ENCODE peak calls at places on chromosomes 11 and 22, in six cellular contexts. Y is astrocyte, C is PC-3, P is colonic mucosa, Q is HL-60, H is K562. V is an unnamed sample.

GRCh38 chr11:72930011-72930410 is 115.8 kb downstream of the ATG16L2 start:
- DNase-seq in Y (peak; percentile 58), C (peak; percentile 37), P (no peak), Q (no peak), H (no peak), V (no peak)

GRCh38 chr11:69089258-69089657 is 40.5 kb downstream of the TPCN2 start:
- DNase-seq in Y (peak; percentile 74), C (peak; percentile 81), P (no peak), Q (no peak), H (peak; percentile 22), V (peak; percentile 31)

GRCh38 chr22:25488244-25489020 is 76.0 kb upstream of the GRK3 start:
- DNase-seq in Y (peak; percentile 82), C (peak; percentile 70), P (peak; percentile 43), Q (no peak), H (no peak), V (peak; percentile 20)

GRCh38 chr22:24977370-24978230 is 25.1 kb downstream of the KIAA1671 start:
- DNase-seq in Y (no peak), C (no peak), P (peak; percentile 72), Q (no peak), H (no peak), V (no peak)

GRCh38 chr11:106156290-106156937 is 79.0 kb downstream of the AASDHPPT start:
- DNase-seq in Y (peak; percentile 77), C (peak; percentile 76), P (peak; percentile 19), Q (peak; percentile 13), H (peak; percentile 19), V (no peak)

GRCh38 chr11:111001986-111002616 is 243.4 kb upstream of the POU2AF2 start:
- DNase-seq in Y (peak; percentile 88), C (peak; percentile 57), P (no peak), Q (no peak), H (no peak), V (no peak)

GRCh38 chr11:12389676-12390075 is 12.3 kb downstream of the PARVA start:
- DNase-seq in Y (no peak), C (no peak), P (no peak), Q (no peak), H (no peak), V (peak; percentile 86)

GRCh38 chr11:118602331-118602730 is 5.1 kb upstream of the PHLDB1 start:
- DNase-seq in Y (no peak), C (no peak), P (no peak), Q (no peak), H (no peak), V (no peak)

GRCh38 chr11:102971766-102972165 is 16.2 kb upstream of the MMP13 start:
- DNase-seq in Y (peak; percentile 64), C (no peak), P (no peak), Q (no peak), H (no peak), V (no peak)

GRCh38 chr11:12801976-12802375 is 127.8 kb downstream of the TEAD1 start:
- DNase-seq in Y (no peak), C (peak; percentile 38), P (no peak), Q (no peak), H (no peak), V (no peak)

GRCh38 chr11:88039512-88040496 is 135.4 kb downstream of the RAB38 start:
- DNase-seq in Y (no peak), C (no peak), P (no peak), Q (no peak), H (no peak), V (no peak)

GRCh38 chr22:37328017-37328416 is 45.7 kb downstream of the CYTH4 start:
- DNase-seq in Y (peak; percentile 88), C (peak; percentile 93), P (no peak), Q (no peak), H (no peak), V (peak; percentile 80)

GRCh38 chr11:3631331-3631730 is 10.5 kb downstream of the ART5 start:
- DNase-seq in Y (no peak), C (no peak), P (no peak), Q (no peak), H (no peak), V (peak; percentile 5)

GRCh38 chr22:21067075-21067900 is 21.5 kb downstream of the LRRC74B start:
- DNase-seq in Y (no peak), C (no peak), P (no peak), Q (no peak), H (no peak), V (no peak)

GRCh38 chr22:40203568-40203967 is 25.8 kb downstream of the TNRC6B start:
- DNase-seq in Y (no peak), C (no peak), P (no peak), Q (no peak), H (no peak), V (no peak)

GRCh38 chr11:61297341-61297740 is 2.2 kb upstream of the VWCE start:
- DNase-seq in Y (peak; percentile 67), C (no peak), P (no peak), Q (no peak), H (no peak), V (no peak)

GRCh38 chr22:22940961-22941605 is 53.5 kb downstream of the IGLL5 start:
- DNase-seq in Y (no peak), C (no peak), P (no peak), Q (no peak), H (no peak), V (no peak)

GRCh38 chr11:113356203-113356602 is 31.4 kb upstream of the ANKK1 start:
- DNase-seq in Y (no peak), C (no peak), P (no peak), Q (no peak), H (no peak), V (no peak)

DNA sequence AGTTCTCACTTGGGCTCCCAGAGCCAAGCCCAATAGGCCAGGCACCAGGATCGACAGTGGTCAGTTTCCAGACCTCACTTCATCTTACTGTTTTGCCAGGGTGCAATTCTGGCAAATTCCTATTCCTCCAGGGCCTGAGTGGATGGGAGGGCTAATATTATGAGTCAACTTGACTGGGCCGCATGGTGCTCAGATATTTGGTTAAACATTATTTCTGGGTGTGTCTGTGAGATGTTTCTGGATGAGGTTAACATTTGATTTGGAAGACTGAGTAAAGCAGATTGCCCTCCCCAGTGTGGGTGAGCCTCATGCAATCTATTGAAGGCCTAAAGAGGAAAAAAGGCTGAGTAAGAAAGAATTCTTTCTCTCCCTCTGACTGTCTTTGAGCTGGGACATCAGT is 132.8 kb upstream of the ZBED5 start:
- DNase-seq in Y (no peak), C (peak; percentile 55), P (no peak), Q (no peak), H (no peak), V (no peak)
- H3K27ac ChIP-seq in Y (no peak overlapping the region), C (no peak overlapping the region), P (no peak overlapping the region), Q (no peak overlapping the region), H (no peak overlapping the region), V (peak overlapping the region; percentile 5)

GRCh38 chr11:35152575-35152974 is 13.6 kb downstream of the CD44 start:
- DNase-seq in Y (no peak), C (no peak), P (no peak), Q (no peak), H (no peak), V (no peak)
- H3K27ac ChIP-seq in Y (no peak overlapping the region), C (no peak overlapping the region), P (no peak overlapping the region), Q (no peak overlapping the region), H (no peak overlapping the region), V (peak overlapping the region; percentile 19)

GRCh38 chr22:17596226-17596625 is 32.3 kb downstream of the ATP6V1E1 start:
- DNase-seq in Y (no peak), C (no peak), P (no peak), Q (no peak), H (no peak), V (no peak)
- H3K27ac ChIP-seq in Y (no peak overlapping the region), C (no peak overlapping the region), P (no peak overlapping the region), Q (no peak overlapping the region), H (no peak overlapping the region), V (no peak overlapping the region)

GRCh38 chr22:47625531-47626427 is 863.3 kb downstream of the TBC1D22A start:
- DNase-seq in Y (no peak), C (no peak), P (no peak), Q (no peak), H (no peak), V (no peak)

GRCh38 chr22:47623056-47623739 is 860.7 kb downstream of the TBC1D22A start:
- DNase-seq in Y (no peak), C (no peak), P (no peak), Q (no peak), H (no peak), V (no peak)

GRCh38 chr22:47625013-47625385 is 862.5 kb downstream of the TBC1D22A start:
- DNase-seq in Y (no peak), C (no peak), P (no peak), Q (no peak), H (no peak), V (no peak)

GRCh38 chr22:47623740-47624103 is 861.3 kb downstream of the TBC1D22A start:
- DNase-seq in Y (no peak), C (no peak), P (peak; percentile 11), Q (no peak), H (peak; percentile 28), V (no peak)

GRCh38 chr22:47624277-47625012 is 862.0 kb downstream of the TBC1D22A start:
- DNase-seq in Y (no peak), C (no peak), P (no peak), Q (no peak), H (no peak), V (no peak)
- H3K27ac ChIP-seq in Y (no peak overlapping the region), C (no peak overlapping the region), P (no peak overlapping the region), Q (no peak overlapping the region), H (no peak overlapping the region), V (no peak overlapping the region)

GRCh38 chr11:120168960-120169681 is 31.2 kb upstream of the TRIM29 start:
- DNase-seq in Y (no peak), C (peak; percentile 77), P (peak; percentile 73), Q (peak; percentile 45), H (peak; percentile 90), V (no peak)

GRCh38 chr11:120167659-120168058 is 29.7 kb upstream of the TRIM29 start:
- DNase-seq in Y (no peak), C (no peak), P (no peak), Q (no peak), H (no peak), V (no peak)

GRCh38 chr11:120170741-120171261 is 32.9 kb upstream of the TRIM29 start:
- DNase-seq in Y (no peak), C (no peak), P (no peak), Q (no peak), H (no peak), V (no peak)

GRCh38 chr11:120169981-120170698 is 32.2 kb upstream of the TRIM29 start:
- DNase-seq in Y (no peak), C (no peak), P (peak; percentile 22), Q (no peak), H (no peak), V (no peak)

DNA sequence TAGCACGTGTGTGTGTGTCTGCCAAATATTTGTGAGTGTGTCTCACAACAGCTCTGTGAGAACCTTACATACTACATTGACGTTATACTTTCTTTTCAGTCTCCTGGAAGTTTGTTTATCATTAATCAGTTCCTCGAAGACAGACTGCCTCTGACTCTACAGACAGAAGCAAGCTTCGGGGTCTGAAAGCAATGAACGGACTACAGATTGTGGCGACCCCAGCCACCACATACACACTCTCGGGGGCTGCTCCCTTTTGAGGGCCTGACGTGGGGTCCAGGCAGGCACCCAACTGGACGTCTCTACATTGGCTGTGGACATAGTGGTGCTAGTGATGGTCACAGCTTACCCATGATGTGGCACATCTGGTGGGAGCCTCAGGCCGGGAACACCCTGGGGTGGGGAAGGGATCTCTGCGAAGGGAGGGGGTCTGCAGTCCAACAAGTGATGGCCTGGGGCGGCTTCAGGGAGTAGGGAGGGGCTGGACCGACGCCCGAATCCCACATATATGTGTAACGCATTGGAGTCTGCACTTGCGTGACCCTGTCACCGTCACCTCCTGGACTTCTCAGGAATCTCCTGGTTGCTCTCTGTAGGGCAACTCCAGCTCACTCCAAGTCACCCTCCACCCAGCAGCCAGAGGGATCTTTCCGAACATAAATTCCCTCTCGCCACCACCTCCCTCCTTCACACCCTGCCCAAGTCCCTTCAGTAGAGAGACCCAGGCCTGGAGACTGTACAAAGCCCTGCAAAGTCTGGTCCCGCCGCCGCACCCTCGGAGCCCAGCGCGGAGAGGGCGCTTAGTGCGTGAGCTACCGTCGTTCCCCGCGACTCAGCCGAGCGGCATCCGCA is 30.4 kb upstream of the TRIM29 start:
- DNase-seq in Y (no peak), C (no peak), P (no peak), Q (no peak), H (no peak), V (no peak)
- H3K27ac ChIP-seq in Y (no peak overlapping the region), C (no peak overlapping the region), P (no peak overlapping the region), Q (no peak overlapping the region), H (no peak overlapping the region), V (no peak overlapping the region)